ENCODE peak calls at places on chromosome 17, in nine cellular contexts. Q, R, Y, X, O, C, J, B and Z are unnamed samples.

GRCh38 chr17:83191388-83192160 is 112.2 kb downstream of the METRNL start:
- DNase-seq in Q (no peak), R (no peak), Y (no peak), X (no peak), O (no peak), C (no peak), J (no peak), B (no peak), Z (no peak)

GRCh38 chr17:68711858-68712257 is 110.7 kb upstream of the FAM20A start:
- DNase-seq in Q (no peak), R (no peak), Y (no peak), X (no peak), O (peak), C (no peak), J (no peak), B (no peak), Z (no peak)

GRCh38 chr17:307741-308507 is 44.7 kb downstream of the RPH3AL start:
- DNase-seq in Q (no peak), R (no peak), Y (no peak), X (no peak), O (no peak), C (no peak), J (no peak), B (no peak), Z (no peak)

GRCh38 chr17:72946126-72946525 is 146.4 kb downstream of the SLC39A11 start:
- DNase-seq in Q (no peak), R (no peak), Y (no peak), X (no peak), O (no peak), C (no peak), J (no peak), B (no peak), Z (no peak)

GRCh38 chr17:71438631-71439146 is 682.1 kb upstream of the SOX9 start:
- DNase-seq in Q (no peak), R (no peak), Y (no peak), X (no peak), O (peak), C (peak), J (peak), B (peak), Z (peak)

GRCh38 chr17:511833-512251 is 159.2 kb upstream of the RPH3AL start:
- DNase-seq in Q (no peak), R (no peak), Y (no peak), X (no peak), O (peak), C (no peak), J (no peak), B (no peak), Z (peak)

GRCh38 chr17:61647044-61647443 is 56.0 kb upstream of the NACA2 start:
- DNase-seq in Q (no peak), R (no peak), Y (no peak), X (no peak), O (peak), C (no peak), J (no peak), B (no peak), Z (peak)

GRCh38 chr17:16989953-16990860 is 18.3 kb upstream of the TNFRSF13B start:
- DNase-seq in Q (no peak), R (no peak), Y (no peak), X (no peak), O (peak), C (no peak), J (no peak), B (no peak), Z (peak)

GRCh38 chr17:38353084-38353604 is 1.5 kb downstream of the SOCS7 start:
- DNase-seq in Q (no peak), R (no peak), Y (no peak), X (no peak), O (no peak), C (no peak), J (no peak), B (no peak), Z (no peak)

GRCh38 chr17:7589891-7590611 is at the start of gene SOX15:
- DNase-seq in Q (no peak), R (no peak), Y (no peak), X (no peak), O (peak), C (no peak), J (no peak), B (no peak), Z (peak)

GRCh38 chr17:81258292-81258691 is 19.2 kb downstream of the NDUFAF8 start:
- DNase-seq in Q (no peak), R (no peak), Y (no peak), X (no peak), O (no peak), C (no peak), J (no peak), B (no peak), Z (no peak)

GRCh38 chr17:67546578-67547527 is 169.8 kb downstream of the PITPNC1 start:
- DNase-seq in Q (no peak), R (no peak), Y (peak), X (no peak), O (no peak), C (no peak), J (no peak), B (no peak), Z (peak)